ENCODE peak calls at places on chromosomes 1 and 21, in five cellular contexts. U is NCI-H1436; H is D341Med; D is GM04504; C is CD8-positive, alpha-beta memory T cell. X is an unnamed sample.

GRCh38 chr1:86503477-86504129 is 34.9 kb downstream of the CLCA1 start:
- DNase-seq in U (no peak), C (no peak), H (no peak), D (no peak), X (no peak)

GRCh38 chr1:228105269-228105995 is 2.3 kb upstream of the C1orf35 start:
- DNase-seq in D (no peak), H (peak; percentile 4), C (no peak), U (no peak), X (no peak)

GRCh38 chr1:209376774-209377173 is 206.7 kb upstream of the CAMK1G start:
- DNase-seq in U (no peak), D (no peak), H (no peak), C (no peak), X (no peak)

GRCh38 chr1:18951416-18951815 is 5.1 kb downstream of the IFFO2 start:
- DNase-seq in U (no peak), C (no peak), D (no peak), H (no peak), X (no peak)

GRCh38 chr1:156656779-156657160 is 14.9 kb downstream of the BCAN start:
- DNase-seq in H (no peak), D (no peak), C (no peak), U (no peak), X (no peak)

GRCh38 chr1:71232786-71233185 is 152.0 kb upstream of the ZRANB2 start:
- DNase-seq in C (no peak), D (no peak), U (no peak), H (no peak), X (no peak)

GRCh38 chr1:185567006-185567405 is 167.2 kb upstream of the HMCN1 start:
- DNase-seq in C (peak; percentile 89), H (no peak), D (no peak), U (peak; percentile 66), X (peak; percentile 94)

GRCh38 chr1:155695107-155695506 is 6.2 kb downstream of the DAP3 start:
- DNase-seq in C (no peak), H (no peak), U (no peak), D (no peak), X (no peak)

GRCh38 chr1:222787746-222788145 is 27.1 kb upstream of the DISP1 start:
- DNase-seq in U (no peak), C (no peak), D (no peak), H (no peak), X (no peak)

GRCh38 chr1:111851552-111851951 is 95.9 kb downstream of the DDX20 start:
- DNase-seq in U (peak; percentile 27), H (no peak), C (no peak), D (no peak), X (no peak)

GRCh38 chr21:14942801-14943490 is 121.9 kb downstream of the NRIP1 start:
- DNase-seq in H (no peak), U (no peak), C (no peak), D (no peak), X (no peak)

GRCh38 chr21:34884346-34884929 is 164.7 kb downstream of the RUNX1 start:
- DNase-seq in C (no peak), U (no peak), D (no peak), H (no peak), X (no peak)

GRCh38 chr21:17726047-17726446 is 93.1 kb downstream of the C21orf91 start:
- DNase-seq in H (no peak), D (no peak), C (no peak), U (peak; percentile 1), X (no peak)

GRCh38 chr1:181768216-181768929 is 285.1 kb downstream of the CACNA1E start:
- DNase-seq in U (no peak), C (no peak), H (no peak), D (no peak), X (no peak)

GRCh38 chr1:27855085-27855484 is 17.3 kb upstream of the THEMIS2 start:
- DNase-seq in H (no peak), C (no peak), D (no peak), U (no peak), X (no peak)

GRCh38 chr1:185213086-185213485 is 56.1 kb downstream of the SWT1 start:
- DNase-seq in U (no peak), D (no peak), H (no peak), C (no peak), X (no peak)

GRCh38 chr1:82258887-82259286 is 458.2 kb downstream of the ADGRL2 start:
- DNase-seq in D (no peak), C (no peak), H (no peak), U (no peak), X (no peak)

GRCh38 chr1:99557556-99558256 is 88.2 kb upstream of the PALMD start:
- DNase-seq in C (no peak), U (no peak), H (no peak), D (peak; percentile 77), X (no peak)

GRCh38 chr21:27339902-27340301 is 373.0 kb upstream of the ADAMTS5 start:
- DNase-seq in D (peak; percentile 25), U (no peak), H (no peak), C (no peak), X (no peak)

GRCh38 chr1:27077968-27078367 is 65.3 kb upstream of the TENT5B start:
- DNase-seq in C (no peak), H (no peak), D (no peak), U (no peak), X (no peak)

GRCh38 chr1:21568809-21569385 is 59.7 kb downstream of the ALPL start:
- DNase-seq in C (no peak), H (no peak), D (no peak), U (no peak), X (no peak)

GRCh38 chr1:90719321-90720136 is 2.4 kb upstream of the BARHL2 start:
- DNase-seq in D (no peak), U (no peak), C (no peak), H (no peak), X (no peak)

GRCh38 chr1:119353851-119354250 is 14.7 kb upstream of the HAO2 start:
- DNase-seq in C (no peak), U (no peak), D (no peak), H (no peak), X (no peak)

GRCh38 chr1:214850432-214851010 is 232.0 kb upstream of the KCNK2 start:
- DNase-seq in H (no peak), U (no peak), C (no peak), D (no peak), X (no peak)

GRCh38 chr1:91731815-91732214 is 154.1 kb downstream of the TGFBR3 start:
- DNase-seq in C (peak; percentile 38), H (no peak), U (no peak), D (no peak), X (peak; percentile 75)

GRCh38 chr1:23555949-23556640 is 3.2 kb downstream of the ID3 start:
- DNase-seq in D (no peak), H (no peak), C (no peak), U (no peak), X (no peak)

GRCh38 chr1:90339822-90340221 is 344.9 kb downstream of the ZNF326 start:
- DNase-seq in U (no peak), C (no peak), D (no peak), H (no peak), X (no peak)

GRCh38 chr1:34631126-34631525 is 123.7 kb upstream of the GJB5 start:
- DNase-seq in U (no peak), H (no peak), D (no peak), C (no peak), X (no peak)

GRCh38 chr21:34807146-34807880 is 138.5 kb downstream of the CLIC6 start:
- DNase-seq in D (peak; percentile 90), U (no peak), H (no peak), C (peak; percentile 64), X (peak; percentile 90)

GRCh38 chr1:15173863-15174614 is 20.5 kb downstream of the TMEM51 start:
- DNase-seq in D (no peak), C (no peak), H (no peak), U (no peak), X (no peak)

GRCh38 chr1:87103099-87103498 is 188.7 kb downstream of the HS2ST1 start:
- DNase-seq in U (no peak), H (no peak), D (no peak), C (no peak), X (no peak)

GRCh38 chr1:110548381-110548780 is 29.4 kb upstream of the KCNA10 start:
- DNase-seq in H (peak; percentile 56), U (no peak), D (no peak), C (no peak), X (no peak)

GRCh38 chr1:209106237-209106741 is 477.2 kb upstream of the CAMK1G start:
- DNase-seq in C (no peak), D (peak; percentile 48), H (no peak), U (no peak), X (no peak)